ENCODE peak calls at places on chromosomes 12 and 14, in ten cellular contexts. D is spleen; U is K562; A is SJSA1; P is neural progenitor cell; V is heart left ventricle; M is GM12878; E is aorta; H is cardiac muscle cell; L is CD8-positive, alpha-beta memory T cell. B is an unnamed sample.

GRCh38 chr14:64879635-64880381 is at the start of gene SPTB:
- DNase-seq in D (peak; percentile 81), U (peak; percentile 90), A (no peak), P (peak; percentile 73), V (peak; percentile 77), M (no peak), E (peak; percentile 73), H (no peak), L (peak; percentile 37), B (peak; percentile 43)

GRCh38 chr12:13222076-13222475 is 25.6 kb downstream of the EMP1 start:
- DNase-seq in D (no peak), U (no peak), A (peak; percentile 42), P (no peak), V (no peak), M (no peak), E (no peak), H (no peak), L (no peak), B (peak; percentile 87)

GRCh38 chr12:5428332-5429221 is 3.3 kb upstream of the NTF3 start:
- DNase-seq in D (no peak), U (peak; percentile 9), A (no peak), P (peak; percentile 70), V (no peak), M (no peak), E (no peak), H (peak; percentile 61), L (no peak), B (no peak)

GRCh38 chr12:64427988-64428387 is 23.8 kb downstream of the XPOT start:
- DNase-seq in D (no peak), U (no peak), A (no peak), P (no peak), V (no peak), M (no peak), E (no peak), H (no peak), L (no peak), B (no peak)

GRCh38 chr12:42631507-42631906 is 42.0 kb upstream of the PRICKLE1 start:
- DNase-seq in D (no peak), U (no peak), A (no peak), P (no peak), V (no peak), M (no peak), E (no peak), H (peak; percentile 30), L (no peak), B (no peak)

GRCh38 chr12:123089631-123090353 is 61.1 kb downstream of the PITPNM2 start:
- DNase-seq in D (no peak), U (peak; percentile 83), A (peak; percentile 74), P (no peak), V (no peak), M (no peak), E (no peak), H (peak; percentile 91), L (no peak), B (peak; percentile 69)

GRCh38 chr12:130127909-130128763 is 34.1 kb upstream of the FZD10 start:
- DNase-seq in D (peak; percentile 69), U (no peak), A (no peak), P (no peak), V (peak; percentile 33), M (no peak), E (no peak), H (no peak), L (no peak), B (no peak)

GRCh38 chr14:104280085-104280901 is 141.9 kb downstream of the KIF26A start:
- DNase-seq in D (peak; percentile 65), U (no peak), A (peak; percentile 40), P (no peak), V (no peak), M (no peak), E (peak; percentile 67), H (no peak), L (no peak), B (no peak)

GRCh38 chr12:73589220-73589619 is 948.4 kb upstream of the ATXN7L3B start:
- DNase-seq in D (no peak), U (no peak), A (no peak), P (no peak), V (no peak), M (no peak), E (no peak), H (no peak), L (no peak), B (peak; percentile 51)

GRCh38 chr12:115597157-115597712 is 680.3 kb downstream of the MED13L start:
- DNase-seq in D (no peak), U (peak; percentile 9), A (peak; percentile 49), P (no peak), V (no peak), M (no peak), E (no peak), H (peak; percentile 45), L (no peak), B (no peak)

GRCh38 chr14:63276492-63277342 is 42.0 kb downstream of the GPHB5 start:
- DNase-seq in D (no peak), U (peak; percentile 33), A (no peak), P (peak; percentile 70), V (no peak), M (no peak), E (no peak), H (peak; percentile 72), L (no peak), B (peak; percentile 47)

GRCh38 chr12:82019533-82019932 is 260.4 kb upstream of the PPFIA2 start:
- DNase-seq in D (no peak), U (no peak), A (no peak), P (peak; percentile 23), V (no peak), M (no peak), E (no peak), H (peak; percentile 26), L (no peak), B (no peak)

GRCh38 chr14:68546839-68547238 is 246.0 kb downstream of the ZFP36L1 start:
- DNase-seq in D (no peak), U (no peak), A (no peak), P (no peak), V (no peak), M (no peak), E (no peak), H (peak; percentile 77), L (no peak), B (peak; percentile 80)

GRCh38 chr12:120230326-120230973 is 29.5 kb upstream of the RPLP0 start:
- DNase-seq in D (no peak), U (peak; percentile 96), A (peak; percentile 97), P (peak; percentile 94), V (peak; percentile 75), M (no peak), E (no peak), H (peak; percentile 92), L (no peak), B (peak; percentile 80)

GRCh38 chr14:22715186-22715812 is 51.2 kb upstream of the OXA1L start:
- DNase-seq in D (no peak), U (peak; percentile 83), A (no peak), P (no peak), V (no peak), M (no peak), E (no peak), H (no peak), L (no peak), B (no peak)

GRCh38 chr12:10663869-10664268 is 10.0 kb downstream of the STYK1 start:
- DNase-seq in D (no peak), U (no peak), A (no peak), P (no peak), V (no peak), M (no peak), E (no peak), H (no peak), L (no peak), B (no peak)

GRCh38 chr14:63659726-63660125 is 18.1 kb upstream of the WDR89 start:
- DNase-seq in D (no peak), U (no peak), A (peak; percentile 63), P (no peak), V (no peak), M (no peak), E (no peak), H (peak; percentile 34), L (no peak), B (no peak)

GRCh38 chr12:9763025-9763424 is 2.3 kb upstream of the CD69 start:
- DNase-seq in D (no peak), U (peak; percentile 50), A (no peak), P (no peak), V (no peak), M (no peak), E (no peak), H (no peak), L (no peak), B (no peak)

GRCh38 chr12:113090740-113091139 is 34.2 kb downstream of the DTX1 start:
- DNase-seq in D (peak; percentile 83), U (no peak), A (no peak), P (no peak), V (no peak), M (no peak), E (no peak), H (no peak), L (no peak), B (no peak)

DNA sequence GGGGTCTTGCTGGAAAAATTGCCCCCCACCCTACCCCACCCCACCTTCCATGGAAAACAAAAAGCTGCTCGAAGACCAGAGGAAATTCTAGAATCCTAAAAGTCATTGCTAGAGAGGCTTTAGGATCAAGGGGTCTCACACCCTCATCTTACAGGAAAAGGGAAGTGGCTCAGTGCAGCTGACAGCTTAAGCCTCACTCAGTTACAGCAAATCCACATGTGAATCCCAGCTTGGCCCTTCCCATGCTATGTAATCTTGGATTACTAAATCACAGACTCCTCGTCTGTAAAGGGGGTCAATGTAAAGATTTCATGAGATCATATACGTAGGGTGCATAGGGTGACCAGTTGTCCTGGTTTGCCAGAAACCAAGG is 25.9 kb downstream of the CMKLR1 start:
- DNase-seq in D (no peak), U (no peak), A (no peak), P (no peak), V (no peak), M (no peak), E (no peak), H (no peak), L (no peak), B (no peak)
- H3K4me1 ChIP-seq in D (peaks cover 48% of the 10 kb centered on the region), U (peaks cover 25% of the 10 kb centered on the region), A (no peaks in the 10 kb centered on the region), P (peaks cover 12% of the 10 kb centered on the region), V (peaks cover 46% of the 10 kb centered on the region), M (peaks cover 85% of the 10 kb centered on the region), E (peaks cover 2% of the 10 kb centered on the region), H (peaks cover 17% of the 10 kb centered on the region), L (peaks cover 23% of the 10 kb centered on the region), B (no peaks in the 10 kb centered on the region)

GRCh38 chr12:132003846-132004245 is 54.1 kb downstream of the EP400 start:
- DNase-seq in D (no peak), U (no peak), A (no peak), P (no peak), V (no peak), M (no peak), E (no peak), H (peak; percentile 61), L (no peak), B (no peak)
- H3K36me3 ChIP-seq in D (peaks cover 39% of the 10 kb centered on the region), U (peaks cover 68% of the 10 kb centered on the region), A (peaks cover 65% of the 10 kb centered on the region), P (no peaks in the 10 kb centered on the region), V (peaks cover 16% of the 10 kb centered on the region), M (peaks cover 10% of the 10 kb centered on the region), E (peaks cover 5% of the 10 kb centered on the region), H (peaks cover 17% of the 10 kb centered on the region), L (peaks cover 28% of the 10 kb centered on the region), B (peaks cover 27% of the 10 kb centered on the region)

GRCh38 chr12:53060721-53061276 is 10.9 kb downstream of the TNS2 start:
- DNase-seq in D (peak; percentile 77), U (no peak), A (no peak), P (no peak), V (no peak), M (no peak), E (peak; percentile 79), H (peak; percentile 2), L (no peak), B (no peak)
- H3K4me1 ChIP-seq in D (peaks cover 91% of the 10 kb centered on the region), U (peaks cover 11% of the 10 kb centered on the region), A (peaks cover 4% of the 10 kb centered on the region), P (no peaks in the 10 kb centered on the region), V (peaks cover 70% of the 10 kb centered on the region), M (no peaks in the 10 kb centered on the region), E (no peaks in the 10 kb centered on the region), H (peaks cover 13% of the 10 kb centered on the region), L (peaks cover 1% of the 10 kb centered on the region), B (peaks cover 20% of the 10 kb centered on the region)

GRCh38 chr12:132672116-132672515 is 15.0 kb downstream of the POLE start:
- DNase-seq in D (no peak), U (no peak), A (no peak), P (no peak), V (no peak), M (no peak), E (no peak), H (no peak), L (no peak), B (no peak)
- H3K36me3 ChIP-seq in D (peaks cover 58% of the 10 kb centered on the region), U (peaks cover 90% of the 10 kb centered on the region), A (peaks cover 93% of the 10 kb centered on the region), P (no peaks in the 10 kb centered on the region), V (peaks cover 16% of the 10 kb centered on the region), M (peaks cover 58% of the 10 kb centered on the region), E (peaks cover 12% of the 10 kb centered on the region), H (peaks cover 17% of the 10 kb centered on the region), L (peaks cover 26% of the 10 kb centered on the region), B (peaks cover 16% of the 10 kb centered on the region)